ENCODE peak calls at places on chromosomes 13 and 19, in ten cellular contexts. M is mesenchymal stem cell, A is MM.1S, R is A549, X is iPS DF 6.9, U is ascending aorta, T is right cardiac atrium, V is left ventricle myocardium inferior, I is epithelial cell of esophagus, N is endodermal cell. C is an unnamed sample.

GRCh38 chr19:6181119-6181518 is 45.7 kb downstream of the ACSBG2 start:
- DNase-seq in M (no peak), A (no peak), R (no peak), X (no peak), U (peak), T (no peak), V (no peak), I (no peak), N (no peak), C (no peak)

GRCh38 chr19:23415034-23415433 is 19.8 kb upstream of the ZNF91 start:
- DNase-seq in M (no peak), A (no peak), R (no peak), X (no peak), U (no peak), T (no peak), V (no peak), I (no peak), N (no peak), C (no peak)

GRCh38 chr13:75223981-75224742 is 257.8 kb downstream of the TBC1D4 start:
- DNase-seq in M (no peak), A (no peak), R (no peak), X (no peak), U (no peak), T (no peak), V (no peak), I (peak), N (no peak), C (no peak)

GRCh38 chr13:112441779-112442310 is 65.7 kb downstream of the SPACA7 start:
- DNase-seq in M (no peak), A (no peak), R (no peak), X (no peak), U (no peak), T (no peak), V (no peak), I (no peak), N (peak), C (peak)

GRCh38 chr19:49712397-49712859 is 21.5 kb downstream of the CPT1C start:
- DNase-seq in M (peak), A (no peak), R (peak), X (no peak), U (no peak), T (peak), V (peak), I (peak), N (peak), C (no peak)

GRCh38 chr13:98846521-98846920 is 94.0 kb upstream of the SLC15A1 start:
- DNase-seq in M (no peak), A (no peak), R (no peak), X (no peak), U (no peak), T (no peak), V (no peak), I (no peak), N (no peak), C (no peak)

GRCh38 chr19:10419646-10420443 is 493 bp upstream of the PDE4A start:
- DNase-seq in M (peak), A (peak), R (peak), X (no peak), U (no peak), T (no peak), V (no peak), I (peak), N (peak), C (no peak)

GRCh38 chr13:33228645-33229445 is 56.7 kb downstream of the STARD13 start:
- DNase-seq in M (peak), A (peak), R (peak), X (no peak), U (no peak), T (no peak), V (no peak), I (peak), N (peak), C (no peak)

GRCh38 chr13:39676315-39676876 is 20.9 kb downstream of the COG6 start:
- DNase-seq in M (peak), A (peak), R (peak), X (peak), U (no peak), T (no peak), V (no peak), I (peak), N (no peak), C (no peak)

GRCh38 chr13:31090921-31091624 is 70.6 kb downstream of the HSPH1 start:
- DNase-seq in M (no peak), A (no peak), R (no peak), X (no peak), U (peak), T (no peak), V (no peak), I (peak), N (peak), C (peak)

GRCh38 chr13:83377486-83377885 is 504.8 kb downstream of the SLITRK1 start:
- DNase-seq in M (no peak), A (no peak), R (no peak), X (no peak), U (no peak), T (no peak), V (no peak), I (no peak), N (no peak), C (no peak)

GRCh38 chr19:41939861-41940442 is 11.7 kb upstream of the ERFL start:
- DNase-seq in M (no peak), A (no peak), R (no peak), X (no peak), U (no peak), T (no peak), V (no peak), I (no peak), N (peak), C (no peak)

GRCh38 chr13:83065136-83065535 is 817.1 kb downstream of the SLITRK1 start:
- DNase-seq in M (peak), A (no peak), R (no peak), X (no peak), U (peak), T (peak), V (no peak), I (no peak), N (no peak), C (peak)

GRCh38 chr13:27276188-27276587 is 5.6 kb downstream of the RASL11A start:
- DNase-seq in M (no peak), A (no peak), R (no peak), X (no peak), U (no peak), T (no peak), V (no peak), I (no peak), N (no peak), C (no peak)

GRCh38 chr19:1671716-1672037 is 19.3 kb upstream of the TCF3 start:
- DNase-seq in M (no peak), A (peak), R (no peak), X (no peak), U (no peak), T (no peak), V (no peak), I (no peak), N (no peak), C (no peak)

GRCh38 chr13:36418022-36418805 is 14.1 kb upstream of the CCNA1 start:
- DNase-seq in M (peak), A (peak), R (no peak), X (no peak), U (no peak), T (no peak), V (no peak), I (peak), N (peak), C (no peak)

GRCh38 chr19:5707576-5708575 is 12.1 kb downstream of the LONP1 start:
- DNase-seq in M (no peak), A (no peak), R (no peak), X (no peak), U (no peak), T (no peak), V (no peak), I (no peak), N (no peak), C (no peak)

GRCh38 chr19:16266586-16266942 is 58.1 kb upstream of the KLF2 start:
- DNase-seq in M (no peak), A (no peak), R (no peak), X (no peak), U (no peak), T (no peak), V (no peak), I (no peak), N (no peak), C (no peak)

GRCh38 chr13:111210082-111210481 is 95.0 kb downstream of the ARHGEF7 start:
- DNase-seq in M (no peak), A (no peak), R (no peak), X (no peak), U (no peak), T (no peak), V (no peak), I (no peak), N (no peak), C (no peak)

GRCh38 chr13:59337070-59337469 is 826.7 kb downstream of the DIAPH3 start:
- DNase-seq in M (peak), A (no peak), R (no peak), X (no peak), U (no peak), T (no peak), V (no peak), I (no peak), N (no peak), C (no peak)

GRCh38 chr13:44921931-44922758 is 67.1 kb downstream of the NUFIP1 start:
- DNase-seq in M (peak), A (no peak), R (peak), X (no peak), U (peak), T (peak), V (no peak), I (peak), N (no peak), C (peak)

GRCh38 chr13:64756621-64757020 is 2473.5 kb downstream of the PCDH9 start:
- DNase-seq in M (no peak), A (no peak), R (no peak), X (no peak), U (no peak), T (no peak), V (no peak), I (no peak), N (no peak), C (no peak)

GRCh38 chr19:42191855-42192254 is 25.6 kb downstream of the DEDD2 start:
- DNase-seq in M (peak), A (no peak), R (peak), X (no peak), U (no peak), T (no peak), V (no peak), I (peak), N (no peak), C (no peak)

GRCh38 chr19:16527971-16528521 is 14.2 kb downstream of the CHERP start:
- DNase-seq in M (peak), A (no peak), R (peak), X (no peak), U (no peak), T (no peak), V (no peak), I (peak), N (peak), C (no peak)

GRCh38 chr13:109989155-109989554 is 202.8 kb upstream of the IRS2 start:
- DNase-seq in M (peak), A (no peak), R (no peak), X (no peak), U (no peak), T (no peak), V (no peak), I (no peak), N (peak), C (peak)

DNA sequence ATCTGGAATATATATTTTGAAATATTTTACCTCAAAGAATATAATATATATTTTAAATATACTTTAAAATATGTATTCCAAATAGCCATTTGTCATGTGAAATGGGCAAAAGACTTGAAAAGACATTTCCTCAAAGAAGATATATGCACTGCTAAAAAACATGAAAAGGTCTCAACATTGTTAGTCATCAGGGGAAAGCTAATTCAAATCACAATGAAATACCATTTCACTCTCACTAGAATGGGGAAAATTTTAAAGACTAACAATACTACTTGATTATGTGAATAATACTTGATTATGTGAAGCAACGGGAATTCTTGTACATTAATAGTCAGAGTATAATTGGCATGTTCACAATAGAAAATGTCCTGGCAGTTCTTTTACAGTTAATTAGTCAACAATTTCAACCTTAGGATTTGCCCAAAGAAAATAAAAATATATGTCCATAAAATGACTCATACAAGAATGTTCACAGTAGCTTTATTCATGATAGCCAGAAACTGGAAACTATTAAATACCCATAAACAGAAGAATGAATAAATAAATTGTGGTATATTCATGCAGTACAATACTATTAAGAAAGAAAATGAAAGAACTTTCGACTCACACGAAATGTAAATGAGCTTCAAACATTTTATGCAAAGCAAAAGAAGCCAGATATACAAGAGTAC is 6.8 kb upstream of the KBTBD6 start:
- DNase-seq in M (no peak), A (no peak), R (no peak), X (no peak), U (no peak), T (no peak), V (no peak), I (peak), N (no peak), C (no peak)
- H3K4me3 ChIP-seq in M (no peak), A (no peak), R (no peak), X (no peak), U (no peak), T (no peak), V (no peak), I (no peak), N (no peak), C (no peak)

DNA sequence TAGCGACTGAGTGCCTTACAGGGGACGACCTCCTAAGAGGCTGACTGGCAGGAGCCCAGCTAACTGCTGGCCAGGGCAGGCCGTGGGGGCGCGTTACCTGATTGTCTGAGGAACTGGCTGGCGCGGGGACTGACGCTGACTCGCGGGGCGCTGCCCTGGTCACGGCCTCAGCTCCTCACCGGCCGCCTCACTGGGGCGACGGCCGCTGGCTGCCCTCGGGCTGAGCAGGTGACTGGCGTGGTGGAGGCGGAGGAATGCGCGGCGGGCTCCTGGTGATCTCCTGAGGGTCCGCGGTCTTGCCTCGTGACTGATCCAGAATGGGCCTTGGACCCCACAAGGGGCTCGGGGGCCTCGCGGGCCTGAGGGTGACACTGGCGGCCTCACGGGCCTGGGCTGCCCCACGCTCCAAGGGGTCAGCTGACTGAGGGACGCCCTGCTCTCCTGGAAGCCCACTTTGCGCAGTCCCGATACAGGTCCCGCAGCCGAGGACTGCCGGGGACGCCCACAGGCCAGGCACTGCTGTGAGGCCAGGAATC is 39.3 kb downstream of the SIGLEC7 start:
- DNase-seq in M (no peak), A (no peak), R (no peak), X (no peak), U (no peak), T (no peak), V (no peak), I (no peak), N (no peak), C (no peak)
- H3K4me3 ChIP-seq in M (no peak), A (no peak), R (no peak), X (no peak), U (no peak), T (no peak), V (no peak), I (no peak), N (no peak), C (no peak)

DNA sequence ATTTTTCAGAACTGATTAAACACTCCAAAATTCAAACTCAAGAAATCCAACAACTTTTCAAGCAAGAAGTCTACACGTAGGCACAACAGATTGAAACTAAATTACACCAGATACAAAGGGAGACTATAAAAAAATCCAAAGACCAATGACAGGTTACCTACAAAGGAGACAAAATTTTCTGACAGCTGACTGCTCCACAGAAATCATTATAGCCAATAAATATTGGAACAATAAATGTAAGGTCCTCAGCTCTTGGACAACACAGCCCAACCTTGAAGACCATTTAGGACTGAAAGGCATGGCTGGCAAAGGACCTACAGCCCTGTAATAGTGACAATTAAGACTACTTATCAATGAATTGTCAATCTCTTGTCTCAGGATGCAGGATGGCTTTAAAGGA is 15.9 kb downstream of the ZNF350 start:
- DNase-seq in M (no peak), A (no peak), R (no peak), X (no peak), U (no peak), T (no peak), V (no peak), I (no peak), N (no peak), C (no peak)
- H3K4me3 ChIP-seq in M (no peak), A (no peak), R (no peak), X (no peak), U (peak), T (no peak), V (no peak), I (no peak), N (peak), C (peak)

GRCh38 chr13:101523154-101523669 is 70.7 kb downstream of the ITGBL1 start:
- DNase-seq in M (no peak), A (no peak), R (no peak), X (no peak), U (no peak), T (no peak), V (no peak), I (no peak), N (no peak), C (no peak)
- H3K4me3 ChIP-seq in M (no peak), A (no peak), R (no peak), X (no peak), U (no peak), T (no peak), V (no peak), I (no peak), N (no peak), C (no peak)

GRCh38 chr19:52602931-52603330 is 32.8 kb downstream of the ZNF701 start:
- DNase-seq in M (no peak), A (no peak), R (no peak), X (no peak), U (no peak), T (no peak), V (no peak), I (peak), N (no peak), C (no peak)

GRCh38 chr19:52600639-52601024 is 30.5 kb downstream of the ZNF701 start:
- DNase-seq in M (no peak), A (no peak), R (no peak), X (no peak), U (no peak), T (peak), V (no peak), I (peak), N (no peak), C (no peak)

GRCh38 chr19:52599241-52599640 is 29.2 kb downstream of the ZNF701 start:
- DNase-seq in M (no peak), A (no peak), R (no peak), X (no peak), U (no peak), T (no peak), V (no peak), I (no peak), N (no peak), C (no peak)

GRCh38 chr19:52601025-52601973 is 31.2 kb downstream of the ZNF701 start:
- DNase-seq in M (peak), A (peak), R (no peak), X (peak), U (peak), T (peak), V (peak), I (peak), N (peak), C (peak)

DNA sequence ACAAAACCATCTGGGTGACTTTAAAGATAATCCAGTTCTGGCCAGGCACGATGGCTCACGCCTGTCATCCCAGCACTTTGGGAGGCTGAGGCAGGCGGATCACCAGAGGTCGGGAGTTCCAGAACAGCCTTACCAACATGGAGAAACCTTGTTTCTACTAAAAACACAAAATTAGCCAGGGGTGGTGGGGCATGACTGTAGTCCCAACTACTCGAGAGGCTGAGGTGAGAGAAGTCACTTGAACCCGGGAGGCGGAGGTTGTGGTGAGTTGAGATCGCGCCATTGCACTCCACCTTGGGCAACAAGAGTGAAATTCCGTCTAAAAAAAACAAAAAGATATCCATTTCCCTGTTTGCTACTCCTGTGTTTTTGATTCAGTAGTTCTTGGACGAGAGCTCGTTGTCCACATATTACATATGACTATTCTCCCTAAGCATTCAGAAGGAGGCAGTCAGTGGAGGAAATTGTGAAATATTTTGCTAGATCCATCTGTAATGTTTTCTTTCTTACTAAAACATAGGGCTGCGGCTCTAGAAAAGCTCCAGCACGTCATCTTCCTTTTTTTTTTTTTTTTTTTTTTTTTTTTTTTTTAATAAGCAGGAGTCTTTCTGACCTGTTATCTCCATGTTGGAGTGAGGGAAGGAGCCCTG is 33.6 kb downstream of the ZNF701 start:
- DNase-seq in M (no peak), A (no peak), R (no peak), X (no peak), U (peak), T (no peak), V (no peak), I (no peak), N (no peak), C (no peak)
- H3K4me3 ChIP-seq in M (no peak), A (no peak), R (no peak), X (no peak), U (no peak), T (no peak), V (no peak), I (no peak), N (no peak), C (no peak)

GRCh38 chr19:58519355-58520256 is at the start of gene ZBTB45:
- DNase-seq in M (peak), A (peak), R (peak), X (peak), U (peak), T (peak), V (peak), I (peak), N (peak), C (peak)
- H3K4me3 ChIP-seq in M (peak), A (peak), R (peak), X (peak), U (peak), T (peak), V (peak), I (peak), N (peak), C (peak)

GRCh38 chr19:21138130-21138529 is 3.7 kb upstream of the ZNF431 start:
- DNase-seq in M (no peak), A (no peak), R (no peak), X (no peak), U (no peak), T (no peak), V (no peak), I (no peak), N (no peak), C (no peak)

GRCh38 chr19:21147540-21147939 is 5.7 kb downstream of the ZNF431 start:
- DNase-seq in M (no peak), A (no peak), R (no peak), X (no peak), U (no peak), T (no peak), V (no peak), I (no peak), N (no peak), C (no peak)

GRCh38 chr19:21143428-21143827 is 1.6 kb downstream of the ZNF431 start:
- DNase-seq in M (no peak), A (no peak), R (no peak), X (no peak), U (no peak), T (no peak), V (no peak), I (peak), N (no peak), C (no peak)

GRCh38 chr19:21143846-21144245 is 2.0 kb downstream of the ZNF431 start:
- DNase-seq in M (peak), A (no peak), R (no peak), X (no peak), U (no peak), T (no peak), V (no peak), I (peak), N (no peak), C (no peak)

GRCh38 chr19:21141787-21142464 is at the start of gene ZNF431:
- DNase-seq in M (peak), A (peak), R (peak), X (peak), U (peak), T (peak), V (peak), I (peak), N (peak), C (peak)
- H3K4me3 ChIP-seq in M (peak), A (peak), R (peak), X (peak), U (peak), T (peak), V (peak), I (peak), N (peak), C (peak)

C was measured in coronary artery.